ENCODE peak calls at places on chromosomes 12 and 14, in five cellular contexts. Q is glomerular endothelial cell, G is Right ventricle myocardium superior, F is GM04503, B is NCI-H1048. Z is an unnamed sample.

GRCh38 chr12:51729331-51729730 is 119.2 kb downstream of the FIGNL2 start:
- DNase-seq in Q (no peak), G (no peak), F (no peak), B (no peak), Z (no peak)

GRCh38 chr12:57148469-57149308 is 1.3 kb upstream of the LRP1-AS start:
- DNase-seq in Q (no peak), G (peak), F (no peak), B (no peak), Z (no peak)

GRCh38 chr14:93073833-93074769 is 41.6 kb downstream of the ITPK1 start:
- DNase-seq in Q (no peak), G (peak), F (peak), B (no peak), Z (no peak)

GRCh38 chr14:37824936-37825698 is 229.7 kb downstream of the TTC6 start:
- DNase-seq in Q (no peak), G (no peak), F (no peak), B (no peak), Z (no peak)

GRCh38 chr12:120965125-120965524 is 13.2 kb upstream of the HNF1A start:
- DNase-seq in Q (no peak), G (no peak), F (no peak), B (no peak), Z (no peak)

GRCh38 chr12:103855036-103855712 is 14.1 kb upstream of the NT5DC3 start:
- DNase-seq in Q (no peak), G (no peak), F (no peak), B (no peak), Z (peak)

GRCh38 chr14:60653388-60653690 is 4.1 kb upstream of the SIX1 start:
- DNase-seq in Q (no peak), G (no peak), F (no peak), B (no peak), Z (no peak)

GRCh38 chr14:95353664-95354063 is 34.0 kb upstream of the CLMN start:
- DNase-seq in Q (no peak), G (no peak), F (no peak), B (no peak), Z (no peak)

GRCh38 chr12:107446476-107446875 is 239.1 kb upstream of the PWP1 start:
- DNase-seq in Q (no peak), G (no peak), F (no peak), B (no peak), Z (no peak)

GRCh38 chr14:54781936-54782802 is 120.5 kb downstream of the GCH1 start:
- DNase-seq in Q (no peak), G (no peak), F (no peak), B (no peak), Z (no peak)

GRCh38 chr12:109047081-109047805 is 5.1 kb upstream of the USP30 start:
- DNase-seq in Q (no peak), G (no peak), F (no peak), B (no peak), Z (no peak)

GRCh38 chr14:28773917-28774691 is 7.5 kb downstream of the FOXG1 start:
- DNase-seq in Q (no peak), G (no peak), F (no peak), B (peak), Z (no peak)

GRCh38 chr12:108360487-108360886 is 21.4 kb upstream of the CMKLR1 start:
- DNase-seq in Q (no peak), G (no peak), F (no peak), B (no peak), Z (no peak)

GRCh38 chr12:42162940-42163339 is 18.3 kb upstream of the GXYLT1 start:
- DNase-seq in Q (no peak), G (no peak), F (no peak), B (no peak), Z (no peak)

GRCh38 chr12:90064759-90065158 is 356.1 kb upstream of the ATP2B1 start:
- DNase-seq in Q (no peak), G (no peak), F (no peak), B (no peak), Z (no peak)

GRCh38 chr12:111069886-111070285 is 149.5 kb upstream of the MYL2 start:
- DNase-seq in Q (no peak), G (no peak), F (no peak), B (no peak), Z (no peak)

GRCh38 chr14:23306412-23307145 is at the start of gene BCL2L2:
- DNase-seq in Q (no peak), G (peak), F (no peak), B (peak), Z (no peak)

GRCh38 chr14:31261859-31262739 is 54.5 kb upstream of the HECTD1 start:
- DNase-seq in Q (no peak), G (no peak), F (no peak), B (peak), Z (no peak)

GRCh38 chr12:117235261-117235660 is 45.0 kb upstream of the FBXO21 start:
- DNase-seq in Q (no peak), G (no peak), F (no peak), B (no peak), Z (no peak)

GRCh38 chr12:62732861-62733427 is 202.0 kb downstream of the PPM1H start:
- DNase-seq in Q (peak), G (no peak), F (no peak), B (no peak), Z (no peak)

GRCh38 chr14:37140176-37140575 is 32.2 kb downstream of the SLC25A21 start:
- DNase-seq in Q (no peak), G (no peak), F (no peak), B (no peak), Z (no peak)

GRCh38 chr12:132329036-132329738 is at the start of gene GALNT9:
- DNase-seq in Q (no peak), G (no peak), F (no peak), B (no peak), Z (no peak)

GRCh38 chr12:49967042-49967776 is 5.5 kb downstream of the AQP5 start:
- DNase-seq in Q (no peak), G (peak), F (peak), B (peak), Z (no peak)

GRCh38 chr12:4539167-4539870 is 629 bp downstream of the RAD51AP1 start:
- DNase-seq in Q (no peak), G (no peak), F (no peak), B (no peak), Z (no peak)

GRCh38 chr14:71586131-71586893 is 345.9 kb upstream of the RGS6 start:
- DNase-seq in Q (no peak), G (no peak), F (peak), B (no peak), Z (peak)

GRCh38 chr14:28886940-28887339 is 120.4 kb downstream of the FOXG1 start:
- DNase-seq in Q (no peak), G (no peak), F (no peak), B (no peak), Z (no peak)

GRCh38 chr12:113575386-113575785 is 103.7 kb upstream of the LHX5 start:
- DNase-seq in Q (no peak), G (no peak), F (no peak), B (no peak), Z (no peak)

GRCh38 chr12:56629459-56630179 is 507 bp downstream of the BAZ2A start:
- DNase-seq in Q (no peak), G (no peak), F (no peak), B (no peak), Z (no peak)

Z was measured in AG04449.